ENCODE peak calls at places on chromosomes 5 and 9, in six cellular contexts. D is psoas muscle, Y is tibial nerve, R is lung, U is IMR-90, W is prostate gland. S is an unnamed sample. For H3K4me1, the result is how much of the 10 kb centered on the place peaks cover.

GRCh38 chr9:113516840-113517577 is 53.5 kb downstream of the RGS3 start:
- DNase-seq in D (no peak), Y (no peak), R (no peak), U (peak), W (no peak), S (no peak)

GRCh38 chr5:168974081-168974480 is 326.9 kb downstream of the SLIT3 start:
- DNase-seq in D (no peak), Y (no peak), R (no peak), U (no peak), W (no peak), S (no peak)

GRCh38 chr5:163585206-163585605 is 79.8 kb downstream of the MAT2B start:
- DNase-seq in D (no peak), Y (no peak), R (no peak), U (peak), W (no peak), S (no peak)

GRCh38 chr5:91296691-91297143 is 86.4 kb downstream of the ARRDC3 start:
- DNase-seq in D (peak), Y (peak), R (peak), U (no peak), W (no peak), S (no peak)

GRCh38 chr9:32350682-32351081 is 33.8 kb upstream of the ACO1 start:
- DNase-seq in D (no peak), Y (no peak), R (no peak), U (peak), W (no peak), S (no peak)

GRCh38 chr5:164252-164651 is 27.0 kb upstream of the LRRC14B start:
- DNase-seq in D (peak), Y (no peak), R (no peak), U (no peak), W (no peak), S (no peak)

GRCh38 chr9:137021979-137022619 is 5.9 kb downstream of the ABCA2 start:
- DNase-seq in D (peak), Y (no peak), R (peak), U (peak), W (no peak), S (peak)

GRCh38 chr5:103668281-103668680 is 105.7 kb upstream of the NUDT12 start:
- DNase-seq in D (no peak), Y (no peak), R (no peak), U (no peak), W (no peak), S (no peak)

GRCh38 chr9:115849679-115850412 is 303.7 kb upstream of the PAPPA start:
- DNase-seq in D (no peak), Y (no peak), R (no peak), U (peak), W (no peak), S (no peak)

GRCh38 chr9:136860529-136860928 is 5.6 kb downstream of the EDF1 start:
- DNase-seq in D (no peak), Y (no peak), R (no peak), U (no peak), W (no peak), S (no peak)

GRCh38 chr5:77087484-77088291 is 603 bp upstream of the ZBED3 start:
- DNase-seq in D (no peak), Y (no peak), R (peak), U (peak), W (peak), S (peak)

GRCh38 chr9:93205896-93206575 is 22.1 kb downstream of the WNK2 start:
- DNase-seq in D (peak), Y (no peak), R (no peak), U (no peak), W (no peak), S (no peak)

GRCh38 chr9:97284798-97285197 is 22.7 kb upstream of the CCDC180 start:
- DNase-seq in D (no peak), Y (no peak), R (no peak), U (no peak), W (no peak), S (no peak)
- TF ChIP-seq CTCF in D (no peak), Y (no peak), R (no peak), U (peak), W (no peak), S (no peak)

DNA sequence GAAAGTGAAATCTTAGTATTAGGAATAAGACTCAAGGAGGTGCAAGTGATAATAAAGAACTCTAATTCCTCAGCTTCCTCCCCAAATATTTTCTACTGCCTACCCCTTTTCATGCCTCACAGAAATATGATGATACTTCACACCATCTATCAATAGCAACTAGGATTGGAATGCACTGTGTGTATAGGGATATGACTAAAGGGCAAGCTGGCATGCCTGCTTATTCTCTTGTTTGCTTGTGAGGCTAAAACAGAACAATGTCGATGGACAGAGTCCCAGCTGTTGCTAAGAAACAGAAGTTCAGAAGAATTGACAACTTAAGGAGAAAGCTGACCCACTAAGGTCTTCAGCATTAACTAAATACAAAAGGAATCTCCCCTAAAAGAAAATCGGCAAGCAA is 9.7 kb upstream of the CHD1 start:
- DNase-seq in D (no peak), Y (no peak), R (no peak), U (peak), W (no peak), S (no peak)
- H3K27ac ChIP-seq in D (no peak), Y (peak), R (no peak), U (no peak), W (no peak), S (no peak)

GRCh38 chr9:130845254-130845653 is 10.2 kb downstream of the ABL1 start:
- DNase-seq in D (no peak), Y (no peak), R (no peak), U (no peak), W (no peak), S (no peak)
- H3K4me1 ChIP-seq in D (half or more), Y (half or more), R (under half), U (under half), W (under half), S (under half)

DNA sequence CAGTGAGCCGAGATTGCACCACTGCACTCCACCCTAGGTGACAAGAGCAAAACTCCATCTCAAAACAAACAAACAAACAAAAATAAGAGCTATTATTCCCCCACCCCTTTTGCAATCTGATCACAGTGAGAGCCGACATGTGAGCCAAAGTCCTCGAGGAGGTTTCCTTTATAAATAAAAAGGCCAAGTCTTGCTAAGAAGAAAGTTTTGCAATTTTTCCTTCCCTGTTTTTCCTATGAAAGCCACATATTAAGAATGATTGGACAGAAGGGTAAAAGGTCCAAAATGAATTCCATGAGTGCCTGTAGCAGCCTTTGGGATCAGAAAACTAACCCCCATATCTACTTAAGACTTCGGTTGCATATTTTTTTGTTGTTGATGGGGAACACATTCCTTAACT is 179.7 kb downstream of the TSSK1B start:
- DNase-seq in D (no peak), Y (no peak), R (no peak), U (no peak), W (no peak), S (no peak)
- TF ChIP-seq CTCF in D (no peak), Y (no peak), R (no peak), U (no peak), W (no peak), S (no peak)

GRCh38 chr5:158142182-158142581 is 283.2 kb upstream of the CLINT1 start:
- DNase-seq in D (no peak), Y (no peak), R (no peak), U (no peak), W (no peak), S (no peak)

GRCh38 chr5:158152151-158152550 is 293.2 kb upstream of the CLINT1 start:
- DNase-seq in D (no peak), Y (no peak), R (no peak), U (no peak), W (no peak), S (no peak)

GRCh38 chr5:158145827-158146226 is 286.9 kb upstream of the CLINT1 start:
- DNase-seq in D (no peak), Y (no peak), R (no peak), U (no peak), W (no peak), S (no peak)

GRCh38 chr5:158147227-158147626 is 288.3 kb upstream of the CLINT1 start:
- DNase-seq in D (no peak), Y (no peak), R (no peak), U (no peak), W (no peak), S (no peak)
- H3K27ac ChIP-seq in D (no peak), Y (no peak), R (no peak), U (no peak), W (no peak), S (no peak)

DNA sequence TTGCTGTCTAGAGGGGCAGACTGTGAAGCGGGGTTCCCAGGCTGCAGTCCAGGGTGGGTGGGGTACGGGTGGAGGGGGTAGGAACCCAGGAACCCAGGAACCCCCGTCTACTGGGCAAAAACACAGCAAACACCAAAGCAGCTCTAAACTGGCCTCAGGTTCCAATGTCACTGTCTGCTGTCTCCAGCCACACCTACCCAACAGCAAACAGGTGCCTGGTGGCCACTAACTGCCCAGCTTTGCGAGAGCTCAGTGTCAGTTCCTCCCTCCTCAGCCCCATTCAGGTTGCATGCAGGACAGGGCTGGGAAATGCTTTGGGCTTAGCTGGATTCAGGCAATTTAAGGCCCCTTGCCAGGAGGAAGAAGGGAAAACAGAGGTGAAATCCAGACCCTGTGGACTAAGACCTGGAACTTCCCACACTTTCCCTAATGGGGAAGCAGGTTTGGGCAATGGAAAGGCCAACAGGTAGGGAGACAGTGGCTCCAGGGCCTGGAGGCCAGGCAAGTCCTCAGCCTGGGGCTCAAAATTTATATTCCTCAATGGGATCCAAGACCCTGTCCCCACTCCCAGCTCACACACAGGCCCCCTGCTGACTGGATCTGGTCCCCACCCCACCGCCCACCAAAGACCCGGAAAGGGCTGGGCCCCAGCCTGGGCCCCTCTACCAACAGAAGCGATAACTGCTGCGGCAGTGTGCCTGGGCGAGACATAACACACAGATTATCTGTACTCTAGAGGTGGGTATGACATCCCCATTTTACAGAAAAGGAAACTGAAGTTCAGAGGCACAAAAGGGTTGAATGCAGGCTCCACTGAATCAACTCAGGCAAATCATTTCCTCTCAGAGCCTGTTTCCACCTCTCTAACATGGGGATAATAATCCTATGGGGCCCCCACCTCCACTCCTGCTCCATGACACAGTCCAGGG is 3.6 kb downstream of the EEIG1 start:
- DNase-seq in D (peak), Y (no peak), R (no peak), U (no peak), W (no peak), S (peak)
- H3K4me1 ChIP-seq in D (half or more), Y (half or more), R (under half), U (under half), W (under half), S (half or more)

GRCh38 chr5:144390133-144390532 is 219.5 kb downstream of the KCTD16 start:
- DNase-seq in D (no peak), Y (no peak), R (no peak), U (peak), W (no peak), S (peak)
- TF ChIP-seq CTCF in D (no peak), Y (no peak), R (no peak), U (peak), W (peak), S (peak)

GRCh38 chr9:3687136-3687535 is 161.3 kb upstream of the RFX3 start:
- DNase-seq in D (no peak), Y (no peak), R (no peak), U (no peak), W (no peak), S (no peak)

GRCh38 chr9:3677541-3677940 is 151.7 kb upstream of the RFX3 start:
- DNase-seq in D (no peak), Y (no peak), R (no peak), U (no peak), W (no peak), S (no peak)

GRCh38 chr9:3676766-3677165 is 151.0 kb upstream of the RFX3 start:
- DNase-seq in D (no peak), Y (no peak), R (no peak), U (no peak), W (peak), S (no peak)

DNA sequence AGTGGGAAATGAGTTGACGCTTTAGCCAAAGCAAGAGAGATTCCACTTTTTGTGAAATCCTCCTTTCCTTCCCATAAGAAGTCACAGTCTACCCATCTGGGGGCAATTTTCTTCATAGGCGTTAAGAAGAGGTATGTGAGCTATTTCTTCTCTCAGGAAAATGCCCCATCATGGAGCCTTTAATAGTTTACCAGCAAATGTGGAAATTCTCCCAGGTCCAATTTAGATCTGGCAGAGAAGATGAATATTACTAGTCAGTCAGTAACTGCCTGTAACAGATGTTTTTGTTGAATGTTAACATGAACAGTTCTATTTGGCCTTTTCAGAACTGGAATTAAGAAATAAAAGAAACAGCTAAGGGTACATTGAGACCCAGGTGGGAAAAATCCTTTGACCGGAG is 156.4 kb upstream of the RFX3 start:
- DNase-seq in D (no peak), Y (no peak), R (no peak), U (no peak), W (no peak), S (no peak)
- H3K27ac ChIP-seq in D (no peak), Y (no peak), R (no peak), U (no peak), W (no peak), S (no peak)

DNA sequence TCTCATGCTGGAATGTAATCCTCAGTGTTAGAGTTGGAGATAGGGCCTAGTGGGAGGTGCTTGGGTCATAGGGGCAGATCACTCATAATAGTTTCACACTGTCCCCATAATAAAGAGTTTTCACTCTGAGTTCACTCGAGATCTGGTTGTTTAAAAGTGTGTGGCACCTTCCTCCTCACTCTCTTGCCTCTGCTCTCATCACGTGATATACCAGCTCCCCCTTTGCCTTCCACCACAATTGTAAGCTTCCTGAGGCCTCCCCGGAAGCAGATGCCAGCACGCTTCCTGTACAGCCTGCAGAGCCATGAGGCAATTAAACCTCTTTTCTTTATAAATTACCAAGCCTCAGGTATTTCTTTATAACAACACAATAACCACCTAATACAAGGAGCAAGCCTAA is 3.8 kb upstream of the KLHL3 start:
- DNase-seq in D (no peak), Y (no peak), R (no peak), U (no peak), W (no peak), S (no peak)
- H3K4me1 ChIP-seq in D (under half), Y (under half), R (under half), U (under half), W (under half), S (under half)

GRCh38 chr9:33860200-33860871 is 43.4 kb downstream of the UBE2R2 start:
- DNase-seq in D (no peak), Y (no peak), R (no peak), U (no peak), W (no peak), S (no peak)
- TF ChIP-seq CTCF in D (no peak), Y (no peak), R (no peak), U (no peak), W (no peak), S (no peak)

S was measured in body of pancreas.